ENCODE peak calls at places on chromosomes 16 and 17, in six cellular contexts. Z is MM.1S, C is IMR-90, I is epithelial cell of esophagus, L is GM12865, Q is uterus. D is an unnamed sample.

GRCh38 chr17:38557395-38557794 is 48.4 kb downstream of the SRCIN1 start:
- DNase-seq in C (no peak), I (no peak), Z (no peak), Q (no peak), L (no peak), D (no peak)

GRCh38 chr16:68251812-68252211 is 6.6 kb downstream of the PLA2G15 start:
- DNase-seq in I (no peak), C (no peak), L (no peak), Q (no peak), Z (peak; percentile 93), D (no peak)

GRCh38 chr17:55413825-55414489 is 7.7 kb downstream of the MMD start:
- DNase-seq in Q (no peak), I (no peak), Z (no peak), C (no peak), L (no peak), D (no peak)

GRCh38 chr17:38918129-38918913 is 7.1 kb upstream of the LASP1NB start:
- DNase-seq in L (no peak), I (no peak), C (no peak), Z (no peak), Q (no peak), D (no peak)

GRCh38 chr17:82242977-82243647 is 14.3 kb downstream of the SLC16A3 start:
- DNase-seq in L (no peak), Q (peak; percentile 91), Z (no peak), I (peak; percentile 79), C (peak; percentile 83), D (peak; percentile 89)

GRCh38 chr16:20355114-20355782 is 2.7 kb upstream of the UMOD start:
- DNase-seq in I (no peak), L (no peak), Z (no peak), C (no peak), Q (no peak), D (no peak)

GRCh38 chr17:8753136-8753975 is 5.0 kb downstream of the SPDYE4 start:
- DNase-seq in Z (no peak), I (no peak), Q (no peak), C (no peak), L (no peak), D (no peak)

GRCh38 chr16:10840703-10841102 is 22.1 kb upstream of the TVP23A start:
- DNase-seq in Q (no peak), I (no peak), L (no peak), C (no peak), Z (no peak), D (no peak)

GRCh38 chr16:87850009-87851006 is 19.0 kb downstream of the SLC7A5 start:
- DNase-seq in L (peak; percentile 73), C (peak; percentile 31), Q (no peak), Z (no peak), I (peak; percentile 52), D (peak; percentile 41)

GRCh38 chr17:40124279-40125141 is 2.7 kb downstream of the MSL1 start:
- DNase-seq in Q (no peak), C (peak; percentile 48), L (no peak), I (peak; percentile 26), Z (no peak), D (no peak)

GRCh38 chr16:4330277-4330882 is 14.5 kb downstream of the GLIS2 start:
- DNase-seq in C (peak; percentile 63), Q (peak; percentile 81), I (peak; percentile 63), Z (peak; percentile 61), L (peak; percentile 72), D (peak; percentile 68)

GRCh38 chr17:41920580-41920955 is 1.8 kb upstream of the ACLY start:
- DNase-seq in L (no peak), Z (no peak), I (no peak), C (no peak), Q (no peak), D (no peak)

GRCh38 chr17:6570731-6571465 is 14.5 kb upstream of the PITPNM3 start:
- DNase-seq in I (no peak), C (no peak), Z (no peak), L (no peak), Q (no peak), D (no peak)

DNA sequence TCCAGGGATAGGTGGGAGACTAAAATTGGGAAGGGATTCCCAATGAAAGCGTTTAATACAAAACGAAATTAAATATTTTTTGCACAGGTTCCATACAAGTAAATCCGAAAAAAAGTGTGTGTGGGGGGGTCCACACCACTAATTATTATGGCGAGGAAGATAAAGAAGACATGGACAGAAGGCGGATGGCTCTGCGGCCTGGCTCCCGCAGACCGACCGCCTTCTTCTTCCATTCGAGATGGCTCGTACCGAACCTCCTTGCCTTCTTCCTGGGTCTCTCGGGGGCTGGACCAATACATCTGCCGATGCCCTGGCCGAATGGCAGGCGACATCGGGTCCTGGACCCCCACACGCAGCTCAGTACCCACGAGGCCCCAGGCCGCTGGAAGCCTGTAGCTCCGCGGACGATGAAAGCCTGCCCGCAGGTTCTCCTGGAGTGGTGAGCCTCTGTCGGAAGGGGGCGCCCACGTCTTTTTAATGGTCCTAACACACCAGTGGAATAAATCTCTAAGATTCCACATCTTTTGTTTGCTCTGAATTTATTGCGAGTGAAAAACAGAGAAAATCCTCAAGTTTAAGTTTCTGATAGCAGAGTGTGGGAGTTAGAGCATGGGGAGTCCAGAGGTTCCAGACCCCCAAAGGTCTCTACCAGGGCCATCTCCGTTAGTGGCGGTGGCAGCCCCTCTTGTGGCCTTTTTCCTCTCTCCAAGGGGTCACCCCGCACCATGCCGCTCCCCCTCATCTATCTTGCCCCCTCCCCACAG is 1.4 kb downstream of the PRAC2 start:
- DNase-seq in C (peak; percentile 67), Q (peak; percentile 84), I (peak; percentile 71), L (peak; percentile 77), Z (peak; percentile 74), D (peak; percentile 73)
- H3K4me3 ChIP-seq in C (no peak overlapping the region), Q (no peak overlapping the region), I (no peak overlapping the region), L (no peak overlapping the region), Z (peak overlapping the region; percentile 49), D (no peak overlapping the region)

GRCh38 chr17:57419940-57420522 is 163.7 kb downstream of the MSI2 start:
- DNase-seq in Z (no peak), L (no peak), I (no peak), Q (no peak), C (no peak), D (no peak)

GRCh38 chr17:57420674-57421392 is 164.5 kb downstream of the MSI2 start:
- DNase-seq in Q (peak; percentile 36), Z (no peak), L (no peak), I (no peak), C (no peak), D (peak; percentile 27)

GRCh38 chr17:57423541-57423940 is 167.2 kb downstream of the MSI2 start:
- DNase-seq in L (no peak), I (no peak), C (no peak), Q (no peak), Z (no peak), D (no peak)

GRCh38 chr17:57422574-57423164 is 166.3 kb downstream of the MSI2 start:
- DNase-seq in Q (no peak), I (peak; percentile 78), L (peak; percentile 82), C (peak; percentile 57), Z (no peak), D (peak; percentile 69)

DNA sequence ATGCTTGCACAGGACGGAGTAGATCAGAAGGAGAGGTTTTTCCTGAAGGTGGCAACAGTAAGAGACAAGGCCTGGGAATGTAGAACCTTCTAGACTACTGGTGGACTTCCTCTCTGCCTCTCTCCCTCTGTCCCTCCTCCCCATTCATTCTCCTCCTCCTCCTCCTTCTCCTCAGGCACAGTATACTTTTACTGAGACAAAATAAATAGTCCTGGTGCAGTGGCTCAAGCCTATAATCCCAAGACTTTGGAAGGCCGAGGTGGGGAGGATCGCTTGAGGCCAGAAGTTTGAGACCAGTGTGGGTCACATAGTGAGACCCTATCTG is 165.0 kb downstream of the MSI2 start:
- DNase-seq in C (no peak), Q (no peak), L (no peak), Z (no peak), I (no peak), D (no peak)
- H3K4me3 ChIP-seq in C (no peak overlapping the region), Q (no peak overlapping the region), L (no peak overlapping the region), Z (no peak overlapping the region), I (no peak overlapping the region), D (no peak overlapping the region)

GRCh38 chr17:78667741-78668640 is 90.8 kb upstream of the DNAH17 start:
- DNase-seq in Q (no peak), Z (no peak), L (no peak), C (no peak), I (no peak), D (no peak)

GRCh38 chr17:78665952-78666920 is 89.0 kb upstream of the DNAH17 start:
- DNase-seq in Q (peak; percentile 58), I (peak; percentile 39), Z (no peak), L (peak; percentile 67), C (no peak), D (no peak)

GRCh38 chr17:78667091-78667490 is 89.9 kb upstream of the DNAH17 start:
- DNase-seq in I (no peak), C (no peak), Z (no peak), Q (no peak), L (no peak), D (no peak)

GRCh38 chr17:78664476-78665384 is 87.5 kb upstream of the DNAH17 start:
- DNase-seq in C (peak; percentile 23), Q (no peak), I (peak; percentile 37), Z (no peak), L (no peak), D (peak; percentile 51)

GRCh38 chr17:78665385-78665951 is 88.3 kb upstream of the DNAH17 start:
- DNase-seq in Z (no peak), L (no peak), I (no peak), C (no peak), Q (no peak), D (no peak)
- H3K4me3 ChIP-seq in Z (no peak overlapping the region), L (no peak overlapping the region), I (no peak overlapping the region), C (no peak overlapping the region), Q (no peak overlapping the region), D (no peak overlapping the region)

GRCh38 chr17:61463068-61463980 is 11.1 kb downstream of the TBX4 start:
- DNase-seq in Z (no peak), Q (no peak), I (no peak), L (no peak), C (no peak), D (no peak)

GRCh38 chr17:61460796-61461585 is 8.8 kb downstream of the TBX4 start:
- DNase-seq in C (peak; percentile 40), Q (no peak), L (no peak), I (no peak), Z (no peak), D (no peak)

GRCh38 chr17:61462734-61463067 is 10.5 kb downstream of the TBX4 start:
- DNase-seq in L (no peak), I (no peak), Q (no peak), Z (no peak), C (no peak), D (no peak)

GRCh38 chr17:61461586-61461966 is 9.4 kb downstream of the TBX4 start:
- DNase-seq in L (no peak), Z (no peak), I (no peak), Q (no peak), C (no peak), D (no peak)

DNA sequence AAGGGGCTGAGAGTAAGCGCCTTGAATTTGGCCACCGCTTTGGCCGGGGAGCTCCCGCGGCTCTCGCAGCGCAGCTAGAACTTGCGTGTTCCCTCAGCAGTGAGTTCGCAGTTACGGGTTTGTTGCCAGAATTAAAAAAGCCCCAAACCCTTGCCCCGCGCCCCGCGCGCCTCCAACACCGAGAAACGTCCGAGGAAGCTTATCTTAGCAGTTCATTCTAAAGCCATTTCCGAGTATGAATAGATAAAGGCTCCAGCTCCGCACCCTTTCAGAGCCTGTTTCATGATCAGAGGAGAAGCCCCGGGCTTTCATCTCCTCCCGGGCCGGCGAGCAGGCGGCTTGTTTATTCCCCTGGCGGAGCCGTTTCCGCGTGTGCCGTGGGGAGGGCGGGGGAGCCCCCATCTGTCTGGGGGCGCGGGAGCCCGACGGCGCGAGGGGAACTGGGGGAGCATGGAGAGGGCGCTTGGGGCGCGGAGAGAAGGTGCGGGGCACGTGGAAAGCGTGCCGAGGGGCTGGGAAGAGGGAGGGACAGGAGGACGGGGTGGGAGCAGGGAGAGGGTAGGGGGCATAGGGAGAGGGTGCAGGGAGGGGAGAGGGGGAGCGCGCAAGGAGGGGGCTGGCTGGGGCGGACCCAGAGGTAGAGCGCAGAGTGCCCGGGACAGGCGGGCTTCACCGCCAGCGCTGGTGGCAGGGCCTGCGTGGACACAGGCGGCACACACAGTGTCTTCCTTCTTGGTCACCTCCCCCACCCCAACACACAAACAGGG is 9.9 kb downstream of the TBX4 start:
- DNase-seq in I (peak; percentile 19), Z (no peak), Q (no peak), L (no peak), C (no peak), D (no peak)
- H3K4me3 ChIP-seq in I (no peak overlapping the region), Z (peak overlapping the region; percentile 25), Q (no peak overlapping the region), L (no peak overlapping the region), C (peak overlapping the region; percentile 25), D (no peak overlapping the region)

D was measured in fibroblast of mammary gland.